ENCODE peak calls at places on chromosomes 3 and 15, in seven cellular contexts. R is endothelial cell, M is A549, T is HFFc6, B is BE2C, L is GM12864, G is uterus. V is an unnamed sample.

GRCh38 chr15:51403072-51403878 is 61.8 kb downstream of the GLDN start:
- DNase-seq in R (no peak), M (peak; percentile 52), T (peak; percentile 37), B (peak; percentile 33), L (no peak), G (no peak), V (peak; percentile 38)

GRCh38 chr15:81786776-81787175 is 259.0 kb downstream of the MEX3B start:
- DNase-seq in R (no peak), M (no peak), T (no peak), B (no peak), L (no peak), G (no peak), V (no peak)

GRCh38 chr3:37741644-37742043 is 120.0 kb upstream of the CTDSPL start:
- DNase-seq in R (peak; percentile 13), M (peak; percentile 40), T (no peak), B (peak; percentile 19), L (no peak), G (no peak), V (no peak)

GRCh38 chr15:48062476-48062875 is 58.3 kb upstream of the SLC24A5 start:
- DNase-seq in R (no peak), M (no peak), T (peak; percentile 17), B (peak; percentile 65), L (no peak), G (no peak), V (no peak)

GRCh38 chr3:50194903-50195500 is 3.6 kb downstream of the GNAT1 start:
- DNase-seq in R (no peak), M (no peak), T (no peak), B (no peak), L (no peak), G (no peak), V (no peak)

GRCh38 chr15:72074335-72075060 is 43.5 kb downstream of the MYO9A start:
- DNase-seq in R (no peak), M (no peak), T (no peak), B (no peak), L (no peak), G (no peak), V (no peak)

GRCh38 chr3:24579008-24579407 is 84.4 kb upstream of the THRB start:
- DNase-seq in R (no peak), M (no peak), T (no peak), B (no peak), L (no peak), G (no peak), V (no peak)

GRCh38 chr15:67184208-67184925 is 70.1 kb downstream of the AAGAB start:
- DNase-seq in R (no peak), M (no peak), T (no peak), B (no peak), L (no peak), G (no peak), V (no peak)

GRCh38 chr3:6418492-6418891 is 442.4 kb upstream of the GRM7 start:
- DNase-seq in R (no peak), M (no peak), T (no peak), B (no peak), L (no peak), G (no peak), V (no peak)

GRCh38 chr15:50675524-50676144 is 11.0 kb downstream of the TRPM7 start:
- DNase-seq in R (no peak), M (peak; percentile 25), T (peak; percentile 32), B (no peak), L (no peak), G (no peak), V (no peak)

GRCh38 chr3:102536479-102536878 is 101.7 kb downstream of the ZPLD1 start:
- DNase-seq in R (no peak), M (peak; percentile 15), T (peak; percentile 26), B (no peak), L (no peak), G (no peak), V (no peak)

GRCh38 chr3:79018671-79019136 is 749.1 kb downstream of the ROBO1 start:
- DNase-seq in R (peak; percentile 71), M (peak; percentile 35), T (peak; percentile 63), B (peak; percentile 77), L (no peak), G (peak; percentile 59), V (peak; percentile 69)

GRCh38 chr3:123388811-123389210 is 60.1 kb downstream of the ADCY5 start:
- DNase-seq in R (no peak), M (no peak), T (no peak), B (no peak), L (no peak), G (no peak), V (no peak)

GRCh38 chr3:159586587-159587202 is 401.9 kb upstream of the IL12A start:
- DNase-seq in R (peak; percentile 64), M (peak; percentile 15), T (peak; percentile 52), B (peak; percentile 47), L (no peak), G (no peak), V (peak; percentile 55)

GRCh38 chr15:88748081-88748480 is 55.2 kb upstream of the ACAN start:
- DNase-seq in R (no peak), M (no peak), T (no peak), B (no peak), L (no peak), G (no peak), V (no peak)

GRCh38 chr3:123244128-123244527 is 42.4 kb downstream of the SEC22A start:
- DNase-seq in R (no peak), M (no peak), T (no peak), B (peak; percentile 13), L (no peak), G (no peak), V (no peak)

GRCh38 chr3:172591876-172592771 is 68.9 kb upstream of the TNFSF10 start:
- DNase-seq in R (no peak), M (no peak), T (no peak), B (no peak), L (peak; percentile 83), G (no peak), V (no peak)

GRCh38 chr15:58487041-58487723 is 55.4 kb downstream of the LIPC start:
- DNase-seq in R (no peak), M (no peak), T (no peak), B (no peak), L (no peak), G (no peak), V (no peak)

GRCh38 chr3:147089286-147089685 is 317.1 kb downstream of the ZIC4 start:
- DNase-seq in R (no peak), M (no peak), T (no peak), B (no peak), L (no peak), G (no peak), V (peak; percentile 2)

GRCh38 chr3:45167011-45167911 is 21.1 kb upstream of the CDCP1 start:
- DNase-seq in R (peak; percentile 76), M (peak; percentile 90), T (peak; percentile 98), B (peak; percentile 73), L (peak; percentile 10), G (peak; percentile 57), V (peak; percentile 61)
- TF ChIP-seq CTCF in R (no peak), M (no peak), T (no peak), B (no peak), L (no peak), G (no peak), V (no peak)

GRCh38 chr3:100075731-100076543 is 38.4 kb downstream of the FILIP1L start:
- DNase-seq in R (no peak), M (no peak), T (no peak), B (no peak), L (no peak), G (no peak), V (no peak)

GRCh38 chr3:100072328-100073048 is 41.8 kb downstream of the FILIP1L start:
- DNase-seq in R (no peak), M (no peak), T (no peak), B (no peak), L (no peak), G (no peak), V (no peak)

GRCh38 chr3:100075163-100075562 is 39.1 kb downstream of the FILIP1L start:
- DNase-seq in R (no peak), M (no peak), T (no peak), B (no peak), L (no peak), G (no peak), V (no peak)

GRCh38 chr3:100073049-100073422 is 41.3 kb downstream of the FILIP1L start:
- DNase-seq in R (no peak), M (no peak), T (no peak), B (no peak), L (no peak), G (no peak), V (no peak)

GRCh38 chr3:100073555-100074307 is 40.6 kb downstream of the FILIP1L start:
- DNase-seq in R (peak; percentile 61), M (no peak), T (peak; percentile 85), B (no peak), L (no peak), G (peak; percentile 56), V (peak; percentile 30)
- TF ChIP-seq CTCF in R (no peak), M (no peak), T (no peak), B (no peak), L (no peak), G (no peak), V (no peak)

DNA sequence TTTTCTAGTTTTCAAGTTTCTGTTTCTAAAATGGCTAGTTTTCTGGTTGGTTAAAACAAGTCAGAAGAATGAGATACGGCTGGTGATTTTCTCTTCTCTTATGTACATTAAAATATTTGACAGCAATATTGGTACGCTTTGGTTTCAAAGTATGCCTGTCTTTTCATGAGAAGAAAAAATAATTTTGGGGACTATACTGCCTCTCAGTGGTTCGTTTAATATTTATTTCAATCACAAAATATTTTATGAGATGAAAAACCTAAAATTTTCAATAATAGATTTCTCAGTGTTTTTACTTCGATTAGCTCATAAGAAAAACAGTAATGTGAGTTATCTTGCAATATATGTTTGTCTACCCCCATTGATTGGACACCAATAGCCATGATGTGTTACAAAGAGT is 72.8 kb upstream of the AADACL2 start:
- DNase-seq in R (no peak), M (no peak), T (no peak), B (no peak), L (no peak), G (no peak), V (no peak)
- TF ChIP-seq CTCF in R (peak; percentile 14), M (peak; percentile 26), T (peak; percentile 58), B (peak; percentile 1), L (no peak), G (no peak), V (no peak)

DNA sequence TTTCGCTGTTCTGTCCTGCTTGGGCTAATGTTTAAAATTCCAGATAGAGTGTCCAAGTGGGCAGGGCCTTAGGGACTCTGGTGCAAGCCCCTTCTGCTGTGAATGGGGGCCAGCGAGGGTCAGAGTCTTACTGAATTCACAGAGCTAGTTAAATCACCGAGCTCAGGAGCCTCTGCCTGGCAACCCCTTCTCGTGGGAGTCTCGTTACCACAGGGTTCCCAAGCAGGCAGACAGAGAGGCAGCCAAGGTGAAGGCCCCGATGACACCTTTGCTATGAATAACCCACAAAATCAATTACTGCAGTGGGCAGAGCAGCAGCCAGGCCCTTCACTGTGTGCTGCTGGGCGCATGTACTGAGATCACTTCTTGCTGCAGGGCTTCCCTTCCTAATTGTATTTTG is 56.9 kb downstream of the SPSB4 start:
- DNase-seq in R (no peak), M (no peak), T (no peak), B (no peak), L (no peak), G (no peak), V (peak; percentile 30)
- TF ChIP-seq CTCF in R (no peak), M (no peak), T (no peak), B (no peak), L (no peak), G (no peak), V (no peak)

GRCh38 chr15:87604857-87605446 is 651.6 kb downstream of the NTRK3 start:
- DNase-seq in R (peak; percentile 40), M (peak; percentile 21), T (no peak), B (peak; percentile 42), L (no peak), G (no peak), V (peak; percentile 44)
- TF ChIP-seq CTCF in R (peak; percentile 78), M (peak; percentile 36), T (peak; percentile 78), B (peak; percentile 73), L (peak; percentile 43), G (no peak), V (peak; percentile 73)